ENCODE peak calls at places on chromosomes 3 and 15, in four cellular contexts. One of them, this sample, is unnamed.

GRCh38 chr15:29055876-29056275 is 170.1 kb downstream of the APBA2 start:
- DNase-seq in GM12878: no peak
- DNase-seq in K562: no peak
- DNase-seq in HepG2: no peak
- DNase-seq in this sample: no peak

GRCh38 chr3:178671261-178672191 is 135.3 kb downstream of the KCNMB2 start:
- DNase-seq in HepG2: no peak
- DNase-seq in GM12878: no peak
- DNase-seq in K562: no peak
- DNase-seq in this sample: no peak

GRCh38 chr3:23880703-23881339 is 36.0 kb downstream of the NKIRAS1 start:
- DNase-seq in GM12878: no peak
- DNase-seq in K562: no peak
- DNase-seq in HepG2: no peak
- DNase-seq in this sample: peak

GRCh38 chr15:75650908-75651809 is 3.4 kb downstream of the SNX33 start:
- DNase-seq in GM12878: no peak
- DNase-seq in HepG2: peak
- DNase-seq in K562: peak
- DNase-seq in this sample: peak

GRCh38 chr3:60240558-60240957 is 1010.7 kb downstream of the FHIT start:
- DNase-seq in GM12878: no peak
- DNase-seq in K562: no peak
- DNase-seq in HepG2: no peak
- DNase-seq in this sample: no peak

GRCh38 chr3:25339220-25339619 is 88.8 kb upstream of the RARB start:
- DNase-seq in GM12878: no peak
- DNase-seq in HepG2: no peak
- DNase-seq in K562: no peak
- DNase-seq in this sample: no peak

GRCh38 chr15:55221090-55222011 is 24.6 kb upstream of the RSL24D1 start:
- DNase-seq in HepG2: peak
- DNase-seq in K562: no peak
- DNase-seq in GM12878: peak
- DNase-seq in this sample: peak

GRCh38 chr3:94158461-94158860 is 95.6 kb downstream of the NSUN3 start:
- DNase-seq in HepG2: no peak
- DNase-seq in K562: no peak
- DNase-seq in GM12878: no peak
- DNase-seq in this sample: no peak

GRCh38 chr3:197476126-197476525 is 79.6 kb downstream of the BDH1 start:
- DNase-seq in K562: no peak
- DNase-seq in HepG2: no peak
- DNase-seq in GM12878: no peak
- DNase-seq in this sample: peak

GRCh38 chr3:149618151-149619123 is 39.4 kb downstream of the WWTR1 start:
- DNase-seq in K562: no peak
- DNase-seq in GM12878: no peak
- DNase-seq in HepG2: no peak
- DNase-seq in this sample: peak

GRCh38 chr15:63094495-63094931 is 27.1 kb upstream of the LACTB start:
- DNase-seq in HepG2: peak
- DNase-seq in GM12878: no peak
- DNase-seq in K562: no peak
- DNase-seq in this sample: no peak

GRCh38 chr3:30606301-30607031 is at the start of gene TGFBR2:
- DNase-seq in HepG2: peak
- DNase-seq in K562: peak
- DNase-seq in GM12878: peak
- DNase-seq in this sample: peak

GRCh38 chr15:97672586-97672985 is 287.9 kb upstream of the ARRDC4 start:
- DNase-seq in K562: no peak
- DNase-seq in GM12878: no peak
- DNase-seq in HepG2: no peak
- DNase-seq in this sample: no peak

GRCh38 chr3:80770106-80771079 is 991.1 kb downstream of the GBE1 start:
- DNase-seq in GM12878: peak
- DNase-seq in HepG2: no peak
- DNase-seq in K562: peak
- DNase-seq in this sample: no peak

GRCh38 chr15:68318008-68318835 is 40.7 kb downstream of the FEM1B start:
- DNase-seq in K562: no peak
- DNase-seq in GM12878: no peak
- DNase-seq in HepG2: no peak
- DNase-seq in this sample: no peak

GRCh38 chr15:79948095-79948695 is 22.8 kb downstream of the BCL2A1 start:
- DNase-seq in K562: no peak
- DNase-seq in GM12878: no peak
- DNase-seq in HepG2: no peak
- DNase-seq in this sample: no peak

GRCh38 chr15:74799843-74800558 is 12.6 kb upstream of the LMAN1L start:
- DNase-seq in GM12878: peak
- DNase-seq in K562: peak
- DNase-seq in HepG2: peak
- DNase-seq in this sample: peak

GRCh38 chr15:90838544-90838943 is 29.8 kb upstream of the FURIN start:
- DNase-seq in HepG2: no peak
- DNase-seq in K562: no peak
- DNase-seq in GM12878: no peak
- DNase-seq in this sample: no peak

GRCh38 chr3:61233828-61234227 is 17.4 kb downstream of the FHIT start:
- DNase-seq in HepG2: no peak
- DNase-seq in GM12878: peak
- DNase-seq in K562: no peak
- DNase-seq in this sample: no peak

GRCh38 chr3:24886511-24886910 is 391.9 kb upstream of the THRB start:
- DNase-seq in K562: no peak
- DNase-seq in GM12878: no peak
- DNase-seq in HepG2: no peak
- DNase-seq in this sample: no peak

GRCh38 chr15:65777053-65777452 is 15.0 kb downstream of the DENND4A start:
- DNase-seq in HepG2: no peak
- DNase-seq in K562: no peak
- DNase-seq in GM12878: no peak
- DNase-seq in this sample: no peak

GRCh38 chr15:27025411-27026051 is 54.5 kb downstream of the GABRG3 start:
- DNase-seq in GM12878: no peak
- DNase-seq in HepG2: no peak
- DNase-seq in K562: no peak
- DNase-seq in this sample: no peak

GRCh38 chr15:75620776-75621536 is 4.6 kb downstream of the SNUPN start:
- DNase-seq in HepG2: no peak
- DNase-seq in K562: no peak
- DNase-seq in GM12878: no peak
- DNase-seq in this sample: peak

GRCh38 chr15:99925661-99926461 is 192.6 kb upstream of the LYSMD4 start:
- DNase-seq in GM12878: no peak
- DNase-seq in HepG2: no peak
- DNase-seq in K562: peak
- DNase-seq in this sample: peak

GRCh38 chr15:31487811-31488436 is 161.3 kb downstream of the KLF13 start:
- DNase-seq in HepG2: no peak
- DNase-seq in K562: no peak
- DNase-seq in GM12878: peak
- DNase-seq in this sample: no peak

GRCh38 chr3:177195242-177195940 is 1.9 kb downstream of the TBL1XR1 start:
- DNase-seq in HepG2: no peak
- DNase-seq in GM12878: no peak
- DNase-seq in K562: peak
- DNase-seq in this sample: peak

GRCh38 chr3:130850846-130851245 is 43.0 kb upstream of the ATP2C1 start:
- DNase-seq in K562: no peak
- DNase-seq in HepG2: no peak
- DNase-seq in GM12878: no peak
- DNase-seq in this sample: no peak

GRCh38 chr3:105764378-105765376 is 104.1 kb downstream of the CBLB start:
- DNase-seq in K562: no peak
- DNase-seq in GM12878: no peak
- DNase-seq in HepG2: no peak
- DNase-seq in this sample: no peak

GRCh38 chr15:42392309-42393024 is 33.2 kb downstream of the CAPN3 start:
- DNase-seq in K562: peak
- DNase-seq in HepG2: peak
- DNase-seq in GM12878: no peak
- DNase-seq in this sample: no peak

GRCh38 chr3:73393005-73393404 is 231.7 kb downstream of the PDZRN3 start:
- DNase-seq in HepG2: no peak
- DNase-seq in GM12878: no peak
- DNase-seq in K562: no peak
- DNase-seq in this sample: no peak

GRCh38 chr3:160569874-160570273 is 4.5 kb upstream of the KPNA4 start:
- DNase-seq in HepG2: no peak
- DNase-seq in GM12878: no peak
- DNase-seq in K562: no peak
- DNase-seq in this sample: peak

DNA sequence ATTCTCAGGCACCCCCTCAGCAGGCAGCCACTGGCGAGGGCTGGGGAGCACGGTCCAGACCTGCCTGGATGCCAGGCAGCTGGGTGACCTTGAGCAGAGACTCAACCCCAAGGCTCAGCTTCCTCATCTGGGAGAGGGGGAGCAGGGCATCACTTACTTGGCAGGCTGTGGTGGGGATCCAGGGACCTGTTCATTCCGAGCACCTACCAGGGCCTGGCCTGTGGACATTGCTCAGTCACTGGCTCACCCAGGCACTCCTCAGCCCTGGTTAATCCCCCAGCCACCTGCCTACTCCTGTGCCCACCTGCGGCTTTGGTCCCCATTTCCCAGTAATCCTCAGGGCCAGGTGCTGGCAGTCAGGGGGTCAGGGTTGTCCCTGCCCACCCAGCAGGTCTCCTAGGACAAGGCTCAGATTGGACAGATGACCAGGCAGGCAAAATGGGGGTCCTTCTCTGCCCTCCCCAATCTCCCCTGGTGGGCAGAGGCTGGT is 9.3 kb upstream of the RPL29 start:
- DNase-seq in HepG2: no peak
- DNase-seq in GM12878: no peak
- DNase-seq in K562: no peak
- DNase-seq in this sample: no peak
- H3K4me3 ChIP-seq in HepG2: no peak
- H3K4me3 ChIP-seq in GM12878: no peak
- H3K4me3 ChIP-seq in K562: no peak
- H3K4me3 ChIP-seq in this sample: no peak

GRCh38 chr3:188133646-188134045 is 20.3 kb upstream of the LPP start:
- DNase-seq in HepG2: no peak
- DNase-seq in GM12878: no peak
- DNase-seq in K562: no peak
- DNase-seq in this sample: no peak
- H2AFZ ChIP-seq in HepG2: no peak
- H2AFZ ChIP-seq in GM12878: no peak
- H2AFZ ChIP-seq in K562: no peak
- H2AFZ ChIP-seq in this sample: no peak

GRCh38 chr3:135918600-135918999 is 46.9 kb upstream of the PPP2R3A start:
- DNase-seq in K562: no peak
- DNase-seq in GM12878: no peak
- DNase-seq in HepG2: peak
- DNase-seq in this sample: peak
- TF ChIP-seq MYC in K562: no peak
- TF ChIP-seq MYC in GM12878: no peak
- TF ChIP-seq MYC in HepG2: no peak
- TF ChIP-seq MYC in this sample: no peak

GRCh38 chr15:25535866-25536265 is 97.0 kb upstream of the UBE3A start:
- DNase-seq in HepG2: no peak
- DNase-seq in K562: no peak
- DNase-seq in GM12878: no peak
- DNase-seq in this sample: no peak
- H3K4me3 ChIP-seq in HepG2: no peak
- H3K4me3 ChIP-seq in K562: no peak
- H3K4me3 ChIP-seq in GM12878: no peak
- H3K4me3 ChIP-seq in this sample: no peak

DNA sequence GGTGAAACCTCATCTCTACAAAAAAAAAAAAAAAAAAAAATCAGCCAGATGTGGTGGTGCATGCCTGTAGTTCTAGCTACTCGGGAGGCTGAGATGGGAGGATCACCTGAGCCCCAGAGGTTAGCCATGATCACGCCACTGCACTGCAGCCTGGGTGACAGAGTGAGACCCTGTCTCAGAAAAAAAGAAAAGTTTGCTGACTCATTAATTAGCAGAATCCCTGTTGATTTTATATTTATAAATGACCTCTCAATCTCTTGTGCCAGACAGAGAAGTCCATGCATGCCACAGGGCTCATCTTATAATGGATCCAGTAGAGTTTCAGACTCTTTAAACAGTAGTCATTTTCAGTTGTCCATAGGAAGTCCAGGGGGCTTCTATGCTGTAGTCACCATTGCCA is 32.9 kb downstream of the ABHD6 start:
- DNase-seq in HepG2: no peak
- DNase-seq in GM12878: no peak
- DNase-seq in K562: no peak
- DNase-seq in this sample: no peak
- H2AFZ ChIP-seq in HepG2: no peak
- H2AFZ ChIP-seq in GM12878: no peak
- H2AFZ ChIP-seq in K562: no peak
- H2AFZ ChIP-seq in this sample: no peak

GRCh38 chr15:96565266-96565665 is 234.8 kb downstream of the NR2F2 start:
- DNase-seq in K562: no peak
- DNase-seq in GM12878: no peak
- DNase-seq in HepG2: no peak
- DNase-seq in this sample: no peak

GRCh38 chr15:96561593-96561992 is 231.1 kb downstream of the NR2F2 start:
- DNase-seq in HepG2: no peak
- DNase-seq in K562: no peak
- DNase-seq in GM12878: peak
- DNase-seq in this sample: no peak

GRCh38 chr15:96559087-96559486 is 228.6 kb downstream of the NR2F2 start:
- DNase-seq in K562: no peak
- DNase-seq in GM12878: no peak
- DNase-seq in HepG2: no peak
- DNase-seq in this sample: no peak

GRCh38 chr15:96564546-96564945 is 234.0 kb downstream of the NR2F2 start:
- DNase-seq in K562: no peak
- DNase-seq in GM12878: no peak
- DNase-seq in HepG2: no peak
- DNase-seq in this sample: no peak

GRCh38 chr15:96560246-96560895 is 229.9 kb downstream of the NR2F2 start:
- DNase-seq in GM12878: no peak
- DNase-seq in K562: no peak
- DNase-seq in HepG2: no peak
- DNase-seq in this sample: no peak
- TF ChIP-seq MYC in GM12878: no peak
- TF ChIP-seq MYC in K562: no peak
- TF ChIP-seq MYC in HepG2: no peak
- TF ChIP-seq MYC in this sample: no peak

This sample was measured in endothelial cell of umbilical vein.